ENCODE peak calls at places on chromosome 21, in four cellular contexts. J is HepG2, E is K562, Q is GM12878. Z is an unnamed sample.

GRCh38 chr21:45210461-45210983 is 77.2 kb downstream of the POFUT2 start:
- DNase-seq in E (no peak), Q (no peak), J (no peak), Z (no peak)

GRCh38 chr21:45457161-45457831 is 52.3 kb downstream of the COL18A1 start:
- DNase-seq in Q (no peak), E (no peak), J (no peak), Z (no peak)

GRCh38 chr21:15682182-15682895 is 47.4 kb upstream of the USP25 start:
- DNase-seq in J (peak), Q (no peak), E (no peak), Z (peak)

GRCh38 chr21:17527240-17527639 is 14.4 kb downstream of the CXADR start:
- DNase-seq in J (peak), E (no peak), Q (no peak), Z (peak)

GRCh38 chr21:26844258-26845065 is 747 bp downstream of the ADAMTS1 start:
- DNase-seq in E (no peak), J (no peak), Q (no peak), Z (peak)

GRCh38 chr21:41171210-41171609 is 3.2 kb downstream of the BACE2 start:
- DNase-seq in E (no peak), J (no peak), Q (no peak), Z (peak)

GRCh38 chr21:26117972-26118367 is 52.6 kb downstream of the APP start:
- DNase-seq in E (no peak), Q (no peak), J (no peak), Z (no peak)

GRCh38 chr21:33490991-33491372 is 534 bp downstream of the DNAJC28 start:
- DNase-seq in Q (no peak), E (no peak), J (no peak), Z (peak)

GRCh38 chr21:45844181-45844580 is 137.4 kb upstream of the COL6A1 start:
- DNase-seq in Q (no peak), E (no peak), J (no peak), Z (no peak)

GRCh38 chr21:34129039-34129891 is 55.9 kb downstream of the MRPS6 start:
- DNase-seq in E (peak), J (no peak), Q (no peak), Z (peak)

DNA sequence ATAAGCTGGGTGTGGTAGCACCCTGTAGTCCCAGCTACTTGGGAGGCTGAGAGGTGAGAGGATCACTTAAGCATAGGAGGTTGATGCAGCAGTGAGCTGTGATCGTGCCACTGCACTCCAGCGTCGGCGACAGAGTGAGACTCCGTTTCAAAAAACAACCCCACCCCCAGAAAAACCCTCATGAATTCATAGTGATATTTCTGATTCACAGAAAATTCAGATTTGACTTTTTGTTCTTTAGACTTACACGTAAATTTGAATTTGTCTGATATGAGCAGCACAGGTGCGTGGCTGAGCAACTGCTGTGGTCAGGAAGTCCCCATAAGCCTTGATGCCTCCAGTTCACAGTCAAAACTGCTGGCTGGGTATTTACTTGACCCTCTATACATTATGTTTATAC is 10.0 kb upstream of the MORC3 start:
- DNase-seq in E (no peak), Q (peak), J (no peak), Z (no peak)
- TF ChIP-seq MYC in E (no peak), Q (no peak), J (no peak), Z (no peak)

GRCh38 chr21:42542196-42542595 is 28.5 kb downstream of the SLC37A1 start:
- DNase-seq in J (no peak), Q (no peak), E (no peak), Z (no peak)
- TF ChIP-seq POLR2AphosphoS5 in J (no peak), Q (no peak), E (no peak), Z (no peak)

DNA sequence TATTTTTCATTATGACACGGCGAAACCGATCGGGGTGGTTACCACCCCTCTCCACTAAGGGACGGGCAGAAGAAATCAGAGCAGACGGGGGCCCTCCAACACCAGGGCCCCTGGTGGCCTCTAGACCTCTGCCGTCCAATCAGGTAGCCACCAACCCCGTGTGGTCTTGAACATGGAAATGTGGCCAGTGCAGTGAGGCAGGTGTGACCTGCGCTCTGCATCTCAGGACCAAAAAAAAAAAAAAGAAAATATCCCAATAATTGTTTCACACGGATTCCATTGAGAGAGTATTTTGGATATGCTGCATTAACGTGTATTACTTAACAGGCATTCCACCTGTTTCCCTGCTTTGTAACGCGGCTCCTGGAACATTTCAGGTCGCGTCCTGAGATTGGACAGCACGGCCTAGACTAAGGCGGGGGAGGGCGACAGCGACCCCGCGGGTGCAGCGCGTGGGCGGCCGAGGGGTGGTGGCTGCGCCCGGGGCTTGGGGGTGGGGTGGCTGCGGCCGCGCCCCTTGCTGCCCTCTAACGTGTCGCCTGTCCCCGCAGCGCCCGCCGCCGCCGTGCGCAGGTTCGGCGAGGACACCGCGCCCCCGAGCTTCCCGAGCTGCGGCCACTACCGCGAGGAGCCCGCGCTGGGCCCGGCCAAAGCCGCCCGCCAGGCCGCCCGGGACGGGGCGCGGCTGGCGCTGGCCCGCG is 48.3 kb downstream of the SIM2 start:
- DNase-seq in J (no peak), E (peak), Q (no peak), Z (no peak)
- H2AFZ ChIP-seq in J (no peak), E (peak), Q (no peak), Z (peak)

DNA sequence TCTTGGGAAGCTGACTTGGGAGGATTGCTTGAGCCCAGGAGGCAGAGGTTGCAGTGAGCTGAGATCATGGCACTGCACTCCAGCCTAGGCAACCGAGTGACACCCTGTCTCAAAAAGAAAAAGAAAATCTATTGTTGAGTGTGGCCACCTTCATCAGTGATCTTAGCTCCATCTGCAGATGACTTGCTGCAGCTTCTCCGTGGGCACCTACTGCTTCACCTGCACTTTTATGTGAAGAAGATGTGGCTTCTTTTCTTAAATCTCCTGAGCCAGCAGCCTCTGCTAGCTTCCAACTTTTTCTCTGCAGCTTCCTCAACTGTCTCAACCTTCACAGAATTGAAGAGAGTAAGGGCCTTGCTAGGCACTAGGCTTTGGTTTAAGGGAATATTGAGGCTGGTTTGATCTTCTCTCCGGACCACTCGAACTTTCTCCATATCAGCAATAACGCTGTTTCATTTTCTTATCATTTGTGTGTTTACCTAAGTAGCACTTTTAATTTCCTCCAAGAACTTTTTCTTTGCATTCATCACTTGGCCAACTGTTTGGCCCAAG is 28.0 kb downstream of the AGPAT3 start:
- DNase-seq in J (no peak), Q (peak), E (no peak), Z (no peak)
- TF ChIP-seq MYC in J (no peak), Q (no peak), E (no peak), Z (no peak)

GRCh38 chr21:28421716-28422480 is 570.8 kb downstream of the LTN1 start:
- DNase-seq in E (no peak), Q (no peak), J (no peak), Z (no peak)
- TF ChIP-seq POLR2AphosphoS5 in E (no peak), Q (no peak), J (no peak), Z (no peak)

GRCh38 chr21:38982096-38982495 is 176.4 kb downstream of the ETS2 start:
- DNase-seq in Q (no peak), E (no peak), J (peak), Z (no peak)

GRCh38 chr21:38979271-38980196 is 173.8 kb downstream of the ETS2 start:
- DNase-seq in J (no peak), E (no peak), Q (no peak), Z (no peak)

GRCh38 chr21:38983560-38983959 is 177.8 kb downstream of the ETS2 start:
- DNase-seq in Q (no peak), E (no peak), J (no peak), Z (no peak)

GRCh38 chr21:38982804-38983203 is 177.1 kb downstream of the ETS2 start:
- DNase-seq in Q (no peak), E (no peak), J (no peak), Z (no peak)

DNA sequence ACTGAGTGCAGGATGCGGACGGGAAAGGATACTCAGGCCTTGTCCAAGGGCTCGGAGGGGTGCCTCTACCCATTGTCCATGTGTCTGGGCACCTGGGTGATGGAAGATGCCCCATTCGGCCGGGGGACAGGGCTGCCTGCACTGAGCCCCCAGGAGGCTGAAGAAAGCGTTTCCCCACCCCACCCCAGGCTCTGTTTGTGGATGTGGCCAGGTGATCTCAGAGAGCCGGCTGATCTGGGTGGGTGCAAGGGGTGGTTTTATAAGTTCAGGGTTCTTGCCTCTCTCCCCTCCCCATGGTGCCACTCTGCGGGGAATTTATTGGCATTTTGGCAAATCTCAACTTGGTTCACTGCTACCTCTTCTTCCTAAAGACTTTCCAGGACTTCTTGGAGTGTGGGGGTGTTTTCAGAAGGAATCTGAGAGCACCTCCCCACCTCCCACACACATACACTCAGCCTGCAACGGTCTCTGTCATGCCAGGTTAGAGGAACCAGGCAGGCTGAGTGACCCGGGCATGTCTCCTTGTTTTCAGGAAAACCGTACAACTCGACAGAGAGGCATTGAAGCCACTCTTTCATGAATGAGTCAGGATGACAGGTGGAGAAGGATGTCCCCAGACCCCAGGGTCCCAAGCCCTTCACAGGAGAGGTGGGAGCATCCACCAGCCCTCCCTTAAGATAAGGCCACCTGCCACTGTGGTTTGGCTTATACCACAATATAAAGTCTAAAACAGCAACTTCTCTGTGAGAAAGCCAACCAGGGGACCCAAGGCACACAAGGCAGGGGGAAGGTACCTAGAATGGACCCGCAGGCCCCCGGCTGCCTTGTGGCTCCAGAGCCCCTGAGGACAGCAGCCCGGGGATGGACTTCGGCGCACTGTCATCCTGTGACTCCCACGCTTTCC is 174.9 kb downstream of the ETS2 start:
- DNase-seq in J (no peak), E (no peak), Q (no peak), Z (no peak)
- H2AFZ ChIP-seq in J (no peak), E (no peak), Q (no peak), Z (no peak)

GRCh38 chr21:35204850-35205564 is 155.9 kb upstream of the RUNX1 start:
- DNase-seq in J (no peak), Q (no peak), E (peak), Z (peak)
- TF ChIP-seq MYC in J (no peak), Q (no peak), E (no peak), Z (peak)